ENCODE peak calls at places on chromosome 17, in seven cellular contexts. N, H, S, Q, E, P and Z are unnamed samples.

GRCh38 chr17:78628547-78629435 is 51.6 kb upstream of the DNAH17 start:
- DNase-seq in N (no peak), H (no peak), S (no peak), Q (no peak), E (no peak), P (no peak), Z (no peak)

GRCh38 chr17:39359994-39360393 is 41.4 kb downstream of the FBXL20 start:
- DNase-seq in N (no peak), H (no peak), S (no peak), Q (no peak), E (no peak), P (no peak), Z (no peak)

GRCh38 chr17:7262192-7263070 is at the start of gene CLDN7:
- DNase-seq in N (no peak), H (peak; percentile 86), S (no peak), Q (no peak), E (no peak), P (no peak), Z (peak; percentile 49)

GRCh38 chr17:49361129-49361901 is 735 bp downstream of the ZNF652 start:
- DNase-seq in N (peak; percentile 48), H (peak; percentile 38), S (peak; percentile 18), Q (peak; percentile 93), E (no peak), P (peak; percentile 59), Z (peak; percentile 65)

GRCh38 chr17:77708936-77709335 is 249.6 kb upstream of the TNRC6C start:
- DNase-seq in N (no peak), H (no peak), S (no peak), Q (no peak), E (no peak), P (no peak), Z (peak; percentile 29)

GRCh38 chr17:34579979-34580684 is 750 bp downstream of the TMEM132E start:
- DNase-seq in N (peak; percentile 50), H (no peak), S (peak; percentile 4), Q (no peak), E (no peak), P (peak; percentile 43), Z (no peak)

GRCh38 chr17:62746941-62747340 is 61.2 kb downstream of the MARCHF10 start:
- DNase-seq in N (no peak), H (no peak), S (peak; percentile 20), Q (no peak), E (no peak), P (no peak), Z (no peak)

GRCh38 chr17:7133424-7133823 is 18.8 kb upstream of the ASGR2 start:
- DNase-seq in N (no peak), H (no peak), S (no peak), Q (peak; percentile 35), E (no peak), P (no peak), Z (no peak)

GRCh38 chr17:40463122-40463550 is 19.9 kb downstream of the IGFBP4 start:
- DNase-seq in N (no peak), H (no peak), S (no peak), Q (no peak), E (no peak), P (no peak), Z (no peak)
- TF ChIP-seq CTCF in N (no peak), H (no peak), S (no peak), Q (no peak), E (no peak), P (no peak), Z (no peak)

GRCh38 chr17:20896153-20896649 is 146.6 kb downstream of the USP22 start:
- DNase-seq in N (no peak), H (no peak), S (peak; percentile 23), Q (no peak), E (no peak), P (no peak), Z (no peak)
- TF ChIP-seq CTCF in N (peak; percentile 32), H (no peak), S (peak; percentile 13), Q (no peak), E (no peak), P (no peak), Z (no peak)

GRCh38 chr17:69058165-69058564 is 2.6 kb downstream of the ABCA9 start:
- DNase-seq in N (no peak), H (no peak), S (no peak), Q (peak; percentile 25), E (no peak), P (no peak), Z (no peak)
- TF ChIP-seq CTCF in N (no peak), H (no peak), S (peak; percentile 2), Q (peak; percentile 4), E (no peak), P (no peak), Z (no peak)

GRCh38 chr17:72476575-72476986 is 355.8 kb downstream of the SOX9 start:
- DNase-seq in N (no peak), H (no peak), S (no peak), Q (no peak), E (no peak), P (no peak), Z (no peak)

GRCh38 chr17:72477529-72477928 is 356.7 kb downstream of the SOX9 start:
- DNase-seq in N (no peak), H (no peak), S (no peak), Q (no peak), E (no peak), P (no peak), Z (no peak)

GRCh38 chr17:72476134-72476533 is 355.3 kb downstream of the SOX9 start:
- DNase-seq in N (no peak), H (no peak), S (no peak), Q (no peak), E (no peak), P (no peak), Z (no peak)

GRCh38 chr17:72481572-72481971 is 360.8 kb downstream of the SOX9 start:
- DNase-seq in N (no peak), H (no peak), S (no peak), Q (no peak), E (no peak), P (no peak), Z (no peak)

GRCh38 chr17:72479113-72479512 is 358.3 kb downstream of the SOX9 start:
- DNase-seq in N (no peak), H (no peak), S (no peak), Q (no peak), E (no peak), P (no peak), Z (no peak)
- TF ChIP-seq CTCF in N (no peak), H (peak; percentile 24), S (no peak), Q (no peak), E (no peak), P (peak; percentile 26), Z (no peak)

DNA sequence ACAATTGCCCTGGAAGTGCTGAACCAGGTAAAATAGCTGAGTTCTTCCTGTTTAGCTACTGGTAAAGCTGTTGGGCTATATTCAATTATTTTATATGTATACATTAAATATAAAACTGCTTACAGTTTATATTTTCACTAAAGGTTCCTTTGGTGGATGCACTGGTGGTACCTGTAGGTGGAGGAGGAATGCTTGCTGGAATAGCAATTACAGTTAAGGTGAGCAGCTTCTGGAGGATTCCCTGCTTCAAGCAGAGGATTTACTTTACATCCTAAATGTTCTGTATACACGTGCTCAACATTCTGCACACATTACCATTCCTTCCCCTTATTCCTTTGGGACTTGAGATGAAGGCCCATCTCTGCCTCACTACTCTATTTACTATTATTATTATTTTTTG is 14.9 kb downstream of the TSR1 start:
- DNase-seq in N (no peak), H (no peak), S (no peak), Q (no peak), E (no peak), P (no peak), Z (no peak)
- TF ChIP-seq CTCF in N (no peak), H (no peak), S (no peak), Q (no peak), E (no peak), P (no peak), Z (no peak)

GRCh38 chr17:73938706-73939105 is 264.8 kb upstream of the RPL38 start:
- DNase-seq in N (no peak), H (no peak), S (no peak), Q (no peak), E (no peak), P (no peak), Z (no peak)

GRCh38 chr17:73933871-73934270 is 269.6 kb upstream of the RPL38 start:
- DNase-seq in N (no peak), H (no peak), S (no peak), Q (no peak), E (no peak), P (no peak), Z (no peak)

GRCh38 chr17:73939808-73940207 is 263.7 kb upstream of the RPL38 start:
- DNase-seq in N (no peak), H (no peak), S (no peak), Q (no peak), E (no peak), P (no peak), Z (no peak)

GRCh38 chr17:73934696-73935095 is 268.8 kb upstream of the RPL38 start:
- DNase-seq in N (no peak), H (peak; percentile 0), S (no peak), Q (no peak), E (no peak), P (no peak), Z (no peak)

GRCh38 chr17:73936908-73937627 is 266.4 kb upstream of the RPL38 start:
- DNase-seq in N (no peak), H (no peak), S (no peak), Q (no peak), E (no peak), P (no peak), Z (no peak)
- TF ChIP-seq CTCF in N (no peak), H (no peak), S (no peak), Q (no peak), E (no peak), P (no peak), Z (no peak)